ENCODE peak calls at places on chromosomes 11 and 22, in four cellular contexts. One of them, this sample, is unnamed.

GRCh38 chr11:15625691-15626090 is 511.0 kb downstream of the INSC start:
- DNase-seq in GM12878: no peak
- DNase-seq in K562: no peak
- DNase-seq in HepG2: no peak
- DNase-seq in this sample: no peak

GRCh38 chr11:2488004-2488403 is 43.2 kb downstream of the KCNQ1 start:
- DNase-seq in GM12878: no peak
- DNase-seq in K562: no peak
- DNase-seq in HepG2: no peak
- DNase-seq in this sample: no peak

GRCh38 chr11:89381094-89381493 is 110.1 kb downstream of the NOX4 start:
- DNase-seq in HepG2: no peak
- DNase-seq in GM12878: no peak
- DNase-seq in K562: no peak
- DNase-seq in this sample: no peak

GRCh38 chr22:39560127-39560526 is 10.4 kb upstream of the CACNA1I start:
- DNase-seq in K562: no peak
- DNase-seq in GM12878: no peak
- DNase-seq in HepG2: no peak
- DNase-seq in this sample: no peak

GRCh38 chr22:31238057-31238456 is 26.0 kb downstream of the LIMK2 start:
- DNase-seq in GM12878: no peak
- DNase-seq in HepG2: no peak
- DNase-seq in K562: no peak
- DNase-seq in this sample: no peak

GRCh38 chr11:105609341-105609781 is 512 bp upstream of the GRIA4 start:
- DNase-seq in GM12878: no peak
- DNase-seq in HepG2: peak; percentile 8
- DNase-seq in K562: peak; percentile 3
- DNase-seq in this sample: peak; percentile 38

GRCh38 chr22:17007257-17007656 is 765 bp downstream of the GAB4 start:
- DNase-seq in GM12878: no peak
- DNase-seq in HepG2: no peak
- DNase-seq in K562: no peak
- DNase-seq in this sample: no peak

GRCh38 chr11:75800728-75801361 is 14.2 kb upstream of the UVRAG start:
- DNase-seq in HepG2: no peak
- DNase-seq in GM12878: no peak
- DNase-seq in K562: no peak
- DNase-seq in this sample: no peak

GRCh38 chr11:9953994-9954626 is 290.2 kb downstream of the SWAP70 start:
- DNase-seq in K562: no peak
- DNase-seq in GM12878: no peak
- DNase-seq in HepG2: no peak
- DNase-seq in this sample: no peak

GRCh38 chr11:63769719-63770443 is 1.3 kb upstream of the ZFTA start:
- DNase-seq in HepG2: no peak
- DNase-seq in GM12878: no peak
- DNase-seq in K562: no peak
- DNase-seq in this sample: peak; percentile 24

GRCh38 chr11:122264121-122264520 is 148.1 kb upstream of the BLID start:
- DNase-seq in K562: no peak
- DNase-seq in GM12878: no peak
- DNase-seq in HepG2: no peak
- DNase-seq in this sample: no peak

GRCh38 chr22:28044546-28045173 is 125.6 kb upstream of the PITPNB start:
- DNase-seq in GM12878: peak; percentile 7
- DNase-seq in HepG2: no peak
- DNase-seq in K562: no peak
- DNase-seq in this sample: no peak

GRCh38 chr11:66969584-66970205 is 5.4 kb upstream of the C11orf86 start:
- DNase-seq in GM12878: no peak
- DNase-seq in K562: no peak
- DNase-seq in HepG2: no peak
- DNase-seq in this sample: no peak

GRCh38 chr22:20155330-20156041 is 4.6 kb upstream of the CCDC188 start:
- DNase-seq in K562: no peak
- DNase-seq in GM12878: no peak
- DNase-seq in HepG2: peak; percentile 19
- DNase-seq in this sample: no peak

GRCh38 chr22:45696227-45696626 is 24.6 kb downstream of the ATXN10 start:
- DNase-seq in GM12878: no peak
- DNase-seq in K562: no peak
- DNase-seq in HepG2: no peak
- DNase-seq in this sample: no peak

GRCh38 chr22:41907436-41908401 is 7.2 kb downstream of the SHISA8 start:
- DNase-seq in GM12878: no peak
- DNase-seq in HepG2: no peak
- DNase-seq in K562: no peak
- DNase-seq in this sample: no peak

GRCh38 chr11:110908401-110909106 is 196.3 kb upstream of the ARHGAP20 start:
- DNase-seq in HepG2: no peak
- DNase-seq in GM12878: no peak
- DNase-seq in K562: no peak
- DNase-seq in this sample: no peak

GRCh38 chr11:70628881-70629844 is 230.8 kb downstream of the CTTN start:
- DNase-seq in HepG2: no peak
- DNase-seq in GM12878: no peak
- DNase-seq in K562: peak; percentile 30
- DNase-seq in this sample: no peak

GRCh38 chr22:49930596-49931412 is 12.4 kb downstream of the CRELD2 start:
- DNase-seq in HepG2: peak; percentile 81
- DNase-seq in GM12878: peak; percentile 78
- DNase-seq in K562: peak; percentile 67
- DNase-seq in this sample: no peak

GRCh38 chr11:35065566-35065965 is 73.4 kb upstream of the CD44 start:
- DNase-seq in HepG2: no peak
- DNase-seq in GM12878: no peak
- DNase-seq in K562: no peak
- DNase-seq in this sample: no peak
- TF ChIP-seq NR2C2 in HepG2: no peak
- TF ChIP-seq NR2C2 in GM12878: no peak
- TF ChIP-seq NR2C2 in K562: no peak
- TF ChIP-seq NR2C2 in this sample: no peak

GRCh38 chr11:132901638-132902610 is 630.4 kb downstream of the OPCML start:
- DNase-seq in HepG2: no peak
- DNase-seq in K562: no peak
- DNase-seq in GM12878: no peak
- DNase-seq in this sample: no peak
- TF ChIP-seq NR2C2 in HepG2: no peak
- TF ChIP-seq NR2C2 in K562: no peak
- TF ChIP-seq NR2C2 in GM12878: no peak
- TF ChIP-seq NR2C2 in this sample: no peak

GRCh38 chr11:118046051-118046963 is 30.6 kb upstream of the TMPRSS4 start:
- DNase-seq in K562: no peak
- DNase-seq in HepG2: no peak
- DNase-seq in GM12878: peak; percentile 44
- DNase-seq in this sample: no peak
- TF ChIP-seq NR2C2 in K562: no peak
- TF ChIP-seq NR2C2 in HepG2: no peak
- TF ChIP-seq NR2C2 in GM12878: no peak
- TF ChIP-seq NR2C2 in this sample: no peak

DNA sequence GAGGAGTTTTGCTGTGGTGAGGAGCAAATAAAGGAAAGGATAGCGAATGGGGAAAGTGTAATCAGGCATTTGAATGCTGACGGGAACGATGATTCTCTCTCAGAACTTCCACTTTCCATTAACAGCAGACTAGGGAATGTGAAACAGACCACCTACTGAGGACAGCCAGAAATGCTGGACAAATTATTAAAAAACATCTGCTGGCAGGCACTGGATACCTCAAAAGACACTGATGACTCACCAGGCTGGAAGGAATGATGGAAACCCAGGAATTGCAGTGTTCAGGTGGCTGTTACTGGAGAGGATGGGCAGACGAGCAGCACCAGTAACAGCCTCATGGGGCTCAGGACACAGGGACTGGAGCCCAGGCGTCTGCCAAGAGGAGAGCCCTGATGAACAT is 33.4 kb downstream of the PLA2G6 start:
- DNase-seq in HepG2: no peak
- DNase-seq in K562: no peak
- DNase-seq in GM12878: no peak
- DNase-seq in this sample: no peak
- TF ChIP-seq NR2C2 in HepG2: no peak
- TF ChIP-seq NR2C2 in K562: no peak
- TF ChIP-seq NR2C2 in GM12878: no peak
- TF ChIP-seq NR2C2 in this sample: no peak